ENCODE peak calls at places on chromosomes 1 and 21, in ten cellular contexts. One of them, this sample, is unnamed.

GRCh38 chr1:175129997-175130648 is 62.5 kb downstream of the KIAA0040 start:
- ATAC-seq in activated T-cell treated with anti-CD3 and anti-CD28 coated beads, Interleukin-2, amount 50 U/mL, for 4 hours: no peak
- ATAC-seq in heart right ventricle: peak
- ATAC-seq in left ventricle myocardium superior: peak
- ATAC-seq in CD4-positive, CD25-positive, alpha-beta regulatory T cell: no peak
- ATAC-seq in activated naive CD8-positive, alpha-beta T cell treated with anti-CD3 and anti-CD28 coated beads, Interleukin-2, amount 50 U/mL, for 24 hours: no peak
- ATAC-seq in Right ventricle myocardium superior: peak
- ATAC-seq in sciatic nerve: peak
- ATAC-seq in RWPE2: no peak
- ATAC-seq in Panc1: no peak
- ATAC-seq in this sample: no peak

GRCh38 chr1:221753828-221754188 is 11.9 kb upstream of the DUSP10 start:
- ATAC-seq in left ventricle myocardium superior: no peak
- ATAC-seq in CD4-positive, CD25-positive, alpha-beta regulatory T cell: no peak
- ATAC-seq in RWPE2: no peak
- ATAC-seq in Right ventricle myocardium superior: no peak
- ATAC-seq in heart right ventricle: no peak
- ATAC-seq in sciatic nerve: no peak
- ATAC-seq in Panc1: no peak
- ATAC-seq in activated T-cell treated with anti-CD3 and anti-CD28 coated beads, Interleukin-2, amount 50 U/mL, for 4 hours: no peak
- ATAC-seq in activated naive CD8-positive, alpha-beta T cell treated with anti-CD3 and anti-CD28 coated beads, Interleukin-2, amount 50 U/mL, for 24 hours: no peak
- ATAC-seq in this sample: peak

GRCh38 chr1:218156602-218157001 is 128.5 kb upstream of the RRP15 start:
- ATAC-seq in heart right ventricle: no peak
- ATAC-seq in Right ventricle myocardium superior: peak
- ATAC-seq in CD4-positive, CD25-positive, alpha-beta regulatory T cell: no peak
- ATAC-seq in Panc1: no peak
- ATAC-seq in left ventricle myocardium superior: peak
- ATAC-seq in activated naive CD8-positive, alpha-beta T cell treated with anti-CD3 and anti-CD28 coated beads, Interleukin-2, amount 50 U/mL, for 24 hours: no peak
- ATAC-seq in RWPE2: no peak
- ATAC-seq in activated T-cell treated with anti-CD3 and anti-CD28 coated beads, Interleukin-2, amount 50 U/mL, for 4 hours: no peak
- ATAC-seq in sciatic nerve: no peak
- ATAC-seq in this sample: no peak

GRCh38 chr1:119662034-119662437 is 14.0 kb upstream of the ZNF697 start:
- ATAC-seq in heart right ventricle: no peak
- ATAC-seq in Panc1: no peak
- ATAC-seq in Right ventricle myocardium superior: no peak
- ATAC-seq in CD4-positive, CD25-positive, alpha-beta regulatory T cell: no peak
- ATAC-seq in sciatic nerve: no peak
- ATAC-seq in left ventricle myocardium superior: no peak
- ATAC-seq in RWPE2: no peak
- ATAC-seq in activated T-cell treated with anti-CD3 and anti-CD28 coated beads, Interleukin-2, amount 50 U/mL, for 4 hours: no peak
- ATAC-seq in activated naive CD8-positive, alpha-beta T cell treated with anti-CD3 and anti-CD28 coated beads, Interleukin-2, amount 50 U/mL, for 24 hours: no peak
- ATAC-seq in this sample: peak

GRCh38 chr21:35254006-35254751 is 205.1 kb upstream of the RUNX1 start:
- ATAC-seq in activated naive CD8-positive, alpha-beta T cell treated with anti-CD3 and anti-CD28 coated beads, Interleukin-2, amount 50 U/mL, for 24 hours: no peak
- ATAC-seq in activated T-cell treated with anti-CD3 and anti-CD28 coated beads, Interleukin-2, amount 50 U/mL, for 4 hours: no peak
- ATAC-seq in CD4-positive, CD25-positive, alpha-beta regulatory T cell: no peak
- ATAC-seq in RWPE2: no peak
- ATAC-seq in left ventricle myocardium superior: no peak
- ATAC-seq in Panc1: no peak
- ATAC-seq in heart right ventricle: no peak
- ATAC-seq in Right ventricle myocardium superior: no peak
- ATAC-seq in sciatic nerve: peak
- ATAC-seq in this sample: no peak

GRCh38 chr1:15519625-15520024 is 4.4 kb downstream of the CASP9 start:
- ATAC-seq in Right ventricle myocardium superior: no peak
- ATAC-seq in CD4-positive, CD25-positive, alpha-beta regulatory T cell: no peak
- ATAC-seq in activated T-cell treated with anti-CD3 and anti-CD28 coated beads, Interleukin-2, amount 50 U/mL, for 4 hours: no peak
- ATAC-seq in activated naive CD8-positive, alpha-beta T cell treated with anti-CD3 and anti-CD28 coated beads, Interleukin-2, amount 50 U/mL, for 24 hours: no peak
- ATAC-seq in heart right ventricle: no peak
- ATAC-seq in RWPE2: no peak
- ATAC-seq in left ventricle myocardium superior: no peak
- ATAC-seq in Panc1: no peak
- ATAC-seq in sciatic nerve: no peak
- ATAC-seq in this sample: no peak

GRCh38 chr1:8402109-8402704 is 84.3 kb downstream of the SLC45A1 start:
- ATAC-seq in Panc1: no peak
- ATAC-seq in sciatic nerve: no peak
- ATAC-seq in activated T-cell treated with anti-CD3 and anti-CD28 coated beads, Interleukin-2, amount 50 U/mL, for 4 hours: no peak
- ATAC-seq in CD4-positive, CD25-positive, alpha-beta regulatory T cell: no peak
- ATAC-seq in heart right ventricle: no peak
- ATAC-seq in RWPE2: no peak
- ATAC-seq in left ventricle myocardium superior: peak
- ATAC-seq in Right ventricle myocardium superior: peak
- ATAC-seq in activated naive CD8-positive, alpha-beta T cell treated with anti-CD3 and anti-CD28 coated beads, Interleukin-2, amount 50 U/mL, for 24 hours: no peak
- ATAC-seq in this sample: no peak

GRCh38 chr1:11550664-11551283 is 71.8 kb downstream of the DISP3 start:
- ATAC-seq in Right ventricle myocardium superior: peak
- ATAC-seq in activated T-cell treated with anti-CD3 and anti-CD28 coated beads, Interleukin-2, amount 50 U/mL, for 4 hours: no peak
- ATAC-seq in Panc1: no peak
- ATAC-seq in heart right ventricle: peak
- ATAC-seq in activated naive CD8-positive, alpha-beta T cell treated with anti-CD3 and anti-CD28 coated beads, Interleukin-2, amount 50 U/mL, for 24 hours: no peak
- ATAC-seq in RWPE2: peak
- ATAC-seq in CD4-positive, CD25-positive, alpha-beta regulatory T cell: no peak
- ATAC-seq in sciatic nerve: no peak
- ATAC-seq in left ventricle myocardium superior: peak
- ATAC-seq in this sample: no peak

GRCh38 chr1:213606252-213606820 is 381.4 kb upstream of the PROX1 start:
- ATAC-seq in RWPE2: no peak
- ATAC-seq in sciatic nerve: no peak
- ATAC-seq in CD4-positive, CD25-positive, alpha-beta regulatory T cell: no peak
- ATAC-seq in activated T-cell treated with anti-CD3 and anti-CD28 coated beads, Interleukin-2, amount 50 U/mL, for 4 hours: no peak
- ATAC-seq in activated naive CD8-positive, alpha-beta T cell treated with anti-CD3 and anti-CD28 coated beads, Interleukin-2, amount 50 U/mL, for 24 hours: no peak
- ATAC-seq in Panc1: no peak
- ATAC-seq in heart right ventricle: no peak
- ATAC-seq in left ventricle myocardium superior: peak
- ATAC-seq in Right ventricle myocardium superior: peak
- ATAC-seq in this sample: no peak

GRCh38 chr1:198906739-198907422 is 268.0 kb downstream of the PTPRC start:
- ATAC-seq in CD4-positive, CD25-positive, alpha-beta regulatory T cell: peak
- ATAC-seq in activated naive CD8-positive, alpha-beta T cell treated with anti-CD3 and anti-CD28 coated beads, Interleukin-2, amount 50 U/mL, for 24 hours: peak
- ATAC-seq in left ventricle myocardium superior: no peak
- ATAC-seq in Right ventricle myocardium superior: no peak
- ATAC-seq in RWPE2: no peak
- ATAC-seq in Panc1: no peak
- ATAC-seq in sciatic nerve: no peak
- ATAC-seq in activated T-cell treated with anti-CD3 and anti-CD28 coated beads, Interleukin-2, amount 50 U/mL, for 4 hours: peak
- ATAC-seq in heart right ventricle: no peak
- ATAC-seq in this sample: peak

GRCh38 chr1:240803151-240803550 is 191.2 kb upstream of the GREM2 start:
- ATAC-seq in sciatic nerve: no peak
- ATAC-seq in left ventricle myocardium superior: no peak
- ATAC-seq in heart right ventricle: no peak
- ATAC-seq in Right ventricle myocardium superior: no peak
- ATAC-seq in CD4-positive, CD25-positive, alpha-beta regulatory T cell: no peak
- ATAC-seq in activated naive CD8-positive, alpha-beta T cell treated with anti-CD3 and anti-CD28 coated beads, Interleukin-2, amount 50 U/mL, for 24 hours: no peak
- ATAC-seq in RWPE2: peak
- ATAC-seq in Panc1: no peak
- ATAC-seq in activated T-cell treated with anti-CD3 and anti-CD28 coated beads, Interleukin-2, amount 50 U/mL, for 4 hours: no peak
- ATAC-seq in this sample: no peak

GRCh38 chr1:230185076-230186001 is 118.3 kb downstream of the GALNT2 start:
- ATAC-seq in activated T-cell treated with anti-CD3 and anti-CD28 coated beads, Interleukin-2, amount 50 U/mL, for 4 hours: no peak
- ATAC-seq in CD4-positive, CD25-positive, alpha-beta regulatory T cell: no peak
- ATAC-seq in Right ventricle myocardium superior: peak
- ATAC-seq in heart right ventricle: peak
- ATAC-seq in left ventricle myocardium superior: peak
- ATAC-seq in Panc1: peak
- ATAC-seq in activated naive CD8-positive, alpha-beta T cell treated with anti-CD3 and anti-CD28 coated beads, Interleukin-2, amount 50 U/mL, for 24 hours: peak
- ATAC-seq in sciatic nerve: peak
- ATAC-seq in RWPE2: no peak
- ATAC-seq in this sample: no peak

GRCh38 chr1:167479331-167479979 is 38.9 kb downstream of the CD247 start:
- ATAC-seq in Right ventricle myocardium superior: no peak
- ATAC-seq in left ventricle myocardium superior: no peak
- ATAC-seq in RWPE2: no peak
- ATAC-seq in activated T-cell treated with anti-CD3 and anti-CD28 coated beads, Interleukin-2, amount 50 U/mL, for 4 hours: no peak
- ATAC-seq in sciatic nerve: no peak
- ATAC-seq in activated naive CD8-positive, alpha-beta T cell treated with anti-CD3 and anti-CD28 coated beads, Interleukin-2, amount 50 U/mL, for 24 hours: no peak
- ATAC-seq in CD4-positive, CD25-positive, alpha-beta regulatory T cell: no peak
- ATAC-seq in heart right ventricle: no peak
- ATAC-seq in Panc1: no peak
- ATAC-seq in this sample: peak

GRCh38 chr1:38899560-38899959 is 18.2 kb upstream of the GJA9 start:
- ATAC-seq in Right ventricle myocardium superior: peak
- ATAC-seq in RWPE2: no peak
- ATAC-seq in left ventricle myocardium superior: peak
- ATAC-seq in CD4-positive, CD25-positive, alpha-beta regulatory T cell: no peak
- ATAC-seq in heart right ventricle: peak
- ATAC-seq in sciatic nerve: no peak
- ATAC-seq in Panc1: no peak
- ATAC-seq in activated T-cell treated with anti-CD3 and anti-CD28 coated beads, Interleukin-2, amount 50 U/mL, for 4 hours: no peak
- ATAC-seq in activated naive CD8-positive, alpha-beta T cell treated with anti-CD3 and anti-CD28 coated beads, Interleukin-2, amount 50 U/mL, for 24 hours: no peak
- ATAC-seq in this sample: no peak

GRCh38 chr1:241542199-241542907 is 10.2 kb downstream of the KMO start:
- ATAC-seq in left ventricle myocardium superior: no peak
- ATAC-seq in RWPE2: no peak
- ATAC-seq in CD4-positive, CD25-positive, alpha-beta regulatory T cell: no peak
- ATAC-seq in sciatic nerve: no peak
- ATAC-seq in heart right ventricle: no peak
- ATAC-seq in Panc1: no peak
- ATAC-seq in activated naive CD8-positive, alpha-beta T cell treated with anti-CD3 and anti-CD28 coated beads, Interleukin-2, amount 50 U/mL, for 24 hours: no peak
- ATAC-seq in activated T-cell treated with anti-CD3 and anti-CD28 coated beads, Interleukin-2, amount 50 U/mL, for 4 hours: no peak
- ATAC-seq in Right ventricle myocardium superior: no peak
- ATAC-seq in this sample: no peak

GRCh38 chr1:58577676-58578073 is 623 bp upstream of the TACSTD2 start:
- ATAC-seq in CD4-positive, CD25-positive, alpha-beta regulatory T cell: no peak
- ATAC-seq in activated T-cell treated with anti-CD3 and anti-CD28 coated beads, Interleukin-2, amount 50 U/mL, for 4 hours: no peak
- ATAC-seq in Right ventricle myocardium superior: no peak
- ATAC-seq in left ventricle myocardium superior: no peak
- ATAC-seq in sciatic nerve: peak
- ATAC-seq in Panc1: no peak
- ATAC-seq in activated naive CD8-positive, alpha-beta T cell treated with anti-CD3 and anti-CD28 coated beads, Interleukin-2, amount 50 U/mL, for 24 hours: no peak
- ATAC-seq in heart right ventricle: no peak
- ATAC-seq in RWPE2: peak
- ATAC-seq in this sample: no peak

GRCh38 chr1:59737638-59738037 is 77.1 kb upstream of the HOOK1 start:
- ATAC-seq in Right ventricle myocardium superior: no peak
- ATAC-seq in CD4-positive, CD25-positive, alpha-beta regulatory T cell: no peak
- ATAC-seq in left ventricle myocardium superior: no peak
- ATAC-seq in sciatic nerve: no peak
- ATAC-seq in heart right ventricle: no peak
- ATAC-seq in activated naive CD8-positive, alpha-beta T cell treated with anti-CD3 and anti-CD28 coated beads, Interleukin-2, amount 50 U/mL, for 24 hours: no peak
- ATAC-seq in activated T-cell treated with anti-CD3 and anti-CD28 coated beads, Interleukin-2, amount 50 U/mL, for 4 hours: no peak
- ATAC-seq in RWPE2: no peak
- ATAC-seq in Panc1: no peak
- ATAC-seq in this sample: no peak

GRCh38 chr1:188249813-188250212 is 1421.1 kb downstream of the PLA2G4A start:
- ATAC-seq in left ventricle myocardium superior: no peak
- ATAC-seq in CD4-positive, CD25-positive, alpha-beta regulatory T cell: no peak
- ATAC-seq in heart right ventricle: no peak
- ATAC-seq in Panc1: no peak
- ATAC-seq in RWPE2: no peak
- ATAC-seq in sciatic nerve: no peak
- ATAC-seq in activated T-cell treated with anti-CD3 and anti-CD28 coated beads, Interleukin-2, amount 50 U/mL, for 4 hours: no peak
- ATAC-seq in activated naive CD8-positive, alpha-beta T cell treated with anti-CD3 and anti-CD28 coated beads, Interleukin-2, amount 50 U/mL, for 24 hours: no peak
- ATAC-seq in Right ventricle myocardium superior: no peak
- ATAC-seq in this sample: no peak

GRCh38 chr1:240152611-240153297 is 61.1 kb downstream of the FMN2 start:
- ATAC-seq in heart right ventricle: no peak
- ATAC-seq in activated T-cell treated with anti-CD3 and anti-CD28 coated beads, Interleukin-2, amount 50 U/mL, for 4 hours: no peak
- ATAC-seq in RWPE2: no peak
- ATAC-seq in activated naive CD8-positive, alpha-beta T cell treated with anti-CD3 and anti-CD28 coated beads, Interleukin-2, amount 50 U/mL, for 24 hours: no peak
- ATAC-seq in sciatic nerve: no peak
- ATAC-seq in CD4-positive, CD25-positive, alpha-beta regulatory T cell: no peak
- ATAC-seq in left ventricle myocardium superior: no peak
- ATAC-seq in Right ventricle myocardium superior: no peak
- ATAC-seq in Panc1: no peak
- ATAC-seq in this sample: no peak

GRCh38 chr1:226664413-226665101 is 74.5 kb downstream of the ITPKB start:
- ATAC-seq in Panc1: no peak
- ATAC-seq in left ventricle myocardium superior: peak
- ATAC-seq in Right ventricle myocardium superior: peak
- ATAC-seq in CD4-positive, CD25-positive, alpha-beta regulatory T cell: no peak
- ATAC-seq in RWPE2: no peak
- ATAC-seq in activated T-cell treated with anti-CD3 and anti-CD28 coated beads, Interleukin-2, amount 50 U/mL, for 4 hours: no peak
- ATAC-seq in sciatic nerve: peak
- ATAC-seq in heart right ventricle: peak
- ATAC-seq in activated naive CD8-positive, alpha-beta T cell treated with anti-CD3 and anti-CD28 coated beads, Interleukin-2, amount 50 U/mL, for 24 hours: no peak
- ATAC-seq in this sample: no peak

GRCh38 chr1:180580237-180580636 is 21.5 kb downstream of the OVAAL start:
- ATAC-seq in activated naive CD8-positive, alpha-beta T cell treated with anti-CD3 and anti-CD28 coated beads, Interleukin-2, amount 50 U/mL, for 24 hours: no peak
- ATAC-seq in RWPE2: peak
- ATAC-seq in Panc1: no peak
- ATAC-seq in CD4-positive, CD25-positive, alpha-beta regulatory T cell: no peak
- ATAC-seq in Right ventricle myocardium superior: no peak
- ATAC-seq in activated T-cell treated with anti-CD3 and anti-CD28 coated beads, Interleukin-2, amount 50 U/mL, for 4 hours: no peak
- ATAC-seq in heart right ventricle: no peak
- ATAC-seq in sciatic nerve: no peak
- ATAC-seq in left ventricle myocardium superior: no peak
- ATAC-seq in this sample: peak

GRCh38 chr1:244963231-244963826 is 99.0 kb upstream of the HNRNPU start:
- ATAC-seq in Panc1: no peak
- ATAC-seq in Right ventricle myocardium superior: no peak
- ATAC-seq in left ventricle myocardium superior: no peak
- ATAC-seq in heart right ventricle: no peak
- ATAC-seq in activated naive CD8-positive, alpha-beta T cell treated with anti-CD3 and anti-CD28 coated beads, Interleukin-2, amount 50 U/mL, for 24 hours: no peak
- ATAC-seq in sciatic nerve: no peak
- ATAC-seq in RWPE2: no peak
- ATAC-seq in activated T-cell treated with anti-CD3 and anti-CD28 coated beads, Interleukin-2, amount 50 U/mL, for 4 hours: no peak
- ATAC-seq in CD4-positive, CD25-positive, alpha-beta regulatory T cell: no peak
- ATAC-seq in this sample: peak